ENCODE peak calls at places on chromosomes 12 and 14, in eight cellular contexts. C is CD8-positive, alpha-beta T cell; V is T-helper 9 cell; K is fibroblast of lung; A is RPMI7951; S is left lung; H is HS-5; E is suprapubic skin. U is an unnamed sample.

GRCh38 chr12:94151577-94151976 is 3.2 kb downstream of the PLXNC1 start:
- DNase-seq in K (no peak), E (no peak), S (no peak), H (no peak), V (no peak), A (no peak), C (no peak), U (no peak)

GRCh38 chr12:67364228-67364627 is 95.1 kb downstream of the CAND1 start:
- DNase-seq in V (no peak), H (no peak), S (no peak), E (no peak), C (no peak), A (peak; percentile 49), K (no peak), U (no peak)

GRCh38 chr12:14868916-14869315 is 16.7 kb downstream of the MGP start:
- DNase-seq in E (no peak), V (no peak), A (peak; percentile 75), H (no peak), K (peak; percentile 27), C (no peak), S (no peak), U (no peak)

GRCh38 chr12:122743895-122744525 is 8.6 kb upstream of the DENR start:
- DNase-seq in H (no peak), V (no peak), K (no peak), S (peak; percentile 85), C (no peak), E (peak; percentile 36), A (no peak), U (no peak)

GRCh38 chr12:116687888-116688287 is 50.0 kb downstream of the SPRING1 start:
- DNase-seq in C (peak; percentile 25), K (no peak), E (peak; percentile 68), S (no peak), H (no peak), A (no peak), V (no peak), U (no peak)

GRCh38 chr14:92382677-92383076 is 59.7 kb downstream of the SLC24A4 start:
- DNase-seq in H (no peak), V (no peak), C (no peak), K (no peak), S (no peak), E (no peak), A (no peak), U (no peak)

GRCh38 chr12:1666685-1667162 is 24.1 kb upstream of the ADIPOR2 start:
- DNase-seq in A (no peak), E (no peak), K (no peak), H (no peak), C (no peak), V (no peak), S (no peak), U (no peak)

GRCh38 chr14:104361921-104362681 is 217.5 kb upstream of the C14orf180 start:
- DNase-seq in H (no peak), K (no peak), E (peak; percentile 44), C (no peak), V (no peak), S (peak; percentile 68), A (no peak), U (no peak)

GRCh38 chr12:92928431-92928961 is 599 bp downstream of the EEA1 start:
- DNase-seq in A (no peak), C (peak; percentile 46), E (peak; percentile 72), K (peak; percentile 12), H (no peak), S (no peak), V (peak; percentile 15), U (no peak)

GRCh38 chr14:102418853-102419240 is 56.1 kb downstream of the TECPR2 start:
- DNase-seq in C (no peak), S (no peak), V (no peak), E (no peak), K (no peak), A (no peak), H (no peak), U (no peak)

GRCh38 chr12:39173689-39174088 is 268.3 kb upstream of the CPNE8 start:
- DNase-seq in V (no peak), A (no peak), K (no peak), E (no peak), S (no peak), H (no peak), C (no peak), U (no peak)

GRCh38 chr12:43057561-43057960 is 468.0 kb upstream of the PRICKLE1 start:
- DNase-seq in K (peak; percentile 85), V (no peak), H (peak; percentile 22), C (no peak), E (no peak), A (no peak), S (no peak), U (no peak)

GRCh38 chr12:34288963-34289345 is 266.7 kb downstream of the ALG10 start:
- DNase-seq in K (no peak), E (no peak), C (no peak), S (peak; percentile 49), H (no peak), V (no peak), A (no peak), U (no peak)

GRCh38 chr12:53695148-53696138 is 19.6 kb upstream of the ATP5MC2 start:
- DNase-seq in E (no peak), K (peak; percentile 56), S (peak; percentile 85), C (peak; percentile 37), A (peak; percentile 59), H (peak; percentile 35), V (peak; percentile 25), U (no peak)

GRCh38 chr14:23486116-23486515 is 16.6 kb downstream of the NGDN start:
- DNase-seq in S (no peak), V (no peak), C (no peak), H (no peak), E (no peak), A (no peak), K (no peak), U (no peak)

GRCh38 chr14:66395300-66395699 is 90.9 kb upstream of the CCDC196 start:
- DNase-seq in E (no peak), V (no peak), H (no peak), A (no peak), C (no peak), S (no peak), K (no peak), U (no peak)

GRCh38 chr12:98997-99396 is 32.4 kb downstream of the IQSEC3 start:
- DNase-seq in H (no peak), K (no peak), C (no peak), S (no peak), V (no peak), A (no peak), E (no peak), U (no peak)

GRCh38 chr14:55578511-55578910 is 1.5 kb upstream of the KTN1 start:
- DNase-seq in S (no peak), H (no peak), K (no peak), A (peak; percentile 51), C (no peak), E (no peak), V (no peak), U (no peak)

GRCh38 chr14:74838141-74838540 is 37.8 kb downstream of the PROX2 start:
- DNase-seq in V (no peak), E (no peak), K (no peak), C (no peak), H (no peak), A (no peak), S (no peak), U (no peak)

GRCh38 chr14:36663404-36664321 is 2.0 kb downstream of the PAX9 start:
- DNase-seq in E (no peak), C (no peak), H (no peak), K (no peak), S (peak; percentile 78), A (peak; percentile 7), V (no peak), U (no peak)

GRCh38 chr14:34874386-34875030 is 652 bp downstream of the BAZ1A start:
- DNase-seq in V (peak; percentile 33), H (no peak), K (peak; percentile 60), A (peak; percentile 41), C (peak; percentile 56), E (peak; percentile 72), S (peak; percentile 90), U (no peak)

GRCh38 chr12:75289678-75290200 is 40.4 kb downstream of the CAPS2 start:
- DNase-seq in H (peak; percentile 9), K (peak; percentile 57), S (no peak), V (no peak), A (peak; percentile 2), C (no peak), E (no peak), U (no peak)

GRCh38 chr14:99517643-99518381 is 36.6 kb downstream of the CCNK start:
- DNase-seq in E (peak; percentile 53), S (peak; percentile 70), H (no peak), A (no peak), V (no peak), C (no peak), K (no peak), U (no peak)

GRCh38 chr14:21109377-21110260 is 8.8 kb downstream of the TMEM253 start:
- DNase-seq in S (no peak), E (no peak), H (no peak), A (no peak), V (no peak), C (no peak), K (no peak), U (no peak)

GRCh38 chr12:114902665-114903393 is 218.9 kb upstream of the TBX3 start:
- DNase-seq in E (no peak), H (peak; percentile 61), V (no peak), K (peak; percentile 84), C (no peak), S (no peak), A (peak; percentile 36), U (peak; percentile 54)

GRCh38 chr12:77725611-77726010 is 105.1 kb upstream of the NAV3 start:
- DNase-seq in K (peak; percentile 39), C (no peak), S (no peak), V (no peak), A (peak; percentile 74), E (no peak), H (no peak), U (peak; percentile 65)

GRCh38 chr12:106211973-106212372 is 35.8 kb downstream of the CKAP4 start:
- DNase-seq in E (no peak), H (no peak), V (no peak), A (no peak), C (no peak), K (no peak), S (no peak), U (no peak)

GRCh38 chr12:95282266-95282665 is 64.7 kb downstream of the VEZT start:
- DNase-seq in K (no peak), V (no peak), H (no peak), E (no peak), A (no peak), C (no peak), S (no peak), U (no peak)

U was measured in GM04503.